ENCODE peak calls at places on chromosomes 16 and 17, in nine cellular contexts. One of them, this sample, is unnamed.

GRCh38 chr16:62036101-62036806 is at the start of gene CDH8:
- DNase-seq in GM12865: no peak
- DNase-seq in AG04449: no peak
- DNase-seq in activated CD8-positive, alpha-beta T cell treated with anti-CD3 and anti-CD28 coated beads for 36 hours: no peak
- DNase-seq in fibroblast of mammary gland: no peak
- DNase-seq in GM10248: no peak
- DNase-seq in breast epithelium: no peak
- DNase-seq in neural progenitor cell: peak; percentile 89
- DNase-seq in CD4-positive, alpha-beta T cell: no peak
- DNase-seq in this sample: no peak

GRCh38 chr17:21375757-21376584 is at the start of gene KCNJ12:
- DNase-seq in GM12865: no peak
- DNase-seq in AG04449: no peak
- DNase-seq in activated CD8-positive, alpha-beta T cell treated with anti-CD3 and anti-CD28 coated beads for 36 hours: peak; percentile 11
- DNase-seq in fibroblast of mammary gland: no peak
- DNase-seq in GM10248: no peak
- DNase-seq in breast epithelium: no peak
- DNase-seq in neural progenitor cell: peak; percentile 80
- DNase-seq in CD4-positive, alpha-beta T cell: no peak
- DNase-seq in this sample: no peak

GRCh38 chr17:48542956-48543853 is 1.7 kb downstream of the HOXB2 start:
- DNase-seq in GM12865: peak; percentile 56
- DNase-seq in AG04449: no peak
- DNase-seq in activated CD8-positive, alpha-beta T cell treated with anti-CD3 and anti-CD28 coated beads for 36 hours: peak; percentile 76
- DNase-seq in fibroblast of mammary gland: no peak
- DNase-seq in GM10248: peak; percentile 72
- DNase-seq in breast epithelium: peak; percentile 63
- DNase-seq in neural progenitor cell: peak; percentile 79
- DNase-seq in CD4-positive, alpha-beta T cell: peak; percentile 47
- DNase-seq in this sample: no peak

GRCh38 chr17:69466905-69467630 is 52.6 kb downstream of the MAP2K6 start:
- DNase-seq in GM12865: no peak
- DNase-seq in AG04449: no peak
- DNase-seq in activated CD8-positive, alpha-beta T cell treated with anti-CD3 and anti-CD28 coated beads for 36 hours: no peak
- DNase-seq in fibroblast of mammary gland: peak; percentile 20
- DNase-seq in GM10248: no peak
- DNase-seq in breast epithelium: no peak
- DNase-seq in neural progenitor cell: peak; percentile 77
- DNase-seq in CD4-positive, alpha-beta T cell: no peak
- DNase-seq in this sample: peak; percentile 65

GRCh38 chr17:73960469-73960868 is 243.0 kb upstream of the RPL38 start:
- DNase-seq in GM12865: no peak
- DNase-seq in AG04449: no peak
- DNase-seq in activated CD8-positive, alpha-beta T cell treated with anti-CD3 and anti-CD28 coated beads for 36 hours: no peak
- DNase-seq in fibroblast of mammary gland: no peak
- DNase-seq in GM10248: no peak
- DNase-seq in breast epithelium: no peak
- DNase-seq in neural progenitor cell: no peak
- DNase-seq in CD4-positive, alpha-beta T cell: no peak
- DNase-seq in this sample: no peak

GRCh38 chr16:354286-354881 is 1.9 kb upstream of the AXIN1 start:
- DNase-seq in GM12865: no peak
- DNase-seq in AG04449: no peak
- DNase-seq in activated CD8-positive, alpha-beta T cell treated with anti-CD3 and anti-CD28 coated beads for 36 hours: no peak
- DNase-seq in fibroblast of mammary gland: no peak
- DNase-seq in GM10248: no peak
- DNase-seq in breast epithelium: no peak
- DNase-seq in neural progenitor cell: no peak
- DNase-seq in CD4-positive, alpha-beta T cell: no peak
- DNase-seq in this sample: no peak

GRCh38 chr17:10369239-10369638 is 3.6 kb downstream of the MYH13 start:
- DNase-seq in GM12865: no peak
- DNase-seq in AG04449: no peak
- DNase-seq in activated CD8-positive, alpha-beta T cell treated with anti-CD3 and anti-CD28 coated beads for 36 hours: no peak
- DNase-seq in fibroblast of mammary gland: no peak
- DNase-seq in GM10248: no peak
- DNase-seq in breast epithelium: no peak
- DNase-seq in neural progenitor cell: no peak
- DNase-seq in CD4-positive, alpha-beta T cell: no peak
- DNase-seq in this sample: no peak

GRCh38 chr16:31874354-31875111 is 926 bp downstream of the ZNF267 start:
- DNase-seq in GM12865: peak; percentile 84
- DNase-seq in AG04449: no peak
- DNase-seq in activated CD8-positive, alpha-beta T cell treated with anti-CD3 and anti-CD28 coated beads for 36 hours: peak; percentile 73
- DNase-seq in fibroblast of mammary gland: peak; percentile 69
- DNase-seq in GM10248: peak; percentile 52
- DNase-seq in breast epithelium: no peak
- DNase-seq in neural progenitor cell: peak; percentile 9
- DNase-seq in CD4-positive, alpha-beta T cell: no peak
- DNase-seq in this sample: no peak

GRCh38 chr16:55856950-55857349 is 18.2 kb downstream of the CES5A start:
- DNase-seq in GM12865: no peak
- DNase-seq in AG04449: no peak
- DNase-seq in activated CD8-positive, alpha-beta T cell treated with anti-CD3 and anti-CD28 coated beads for 36 hours: no peak
- DNase-seq in fibroblast of mammary gland: no peak
- DNase-seq in GM10248: no peak
- DNase-seq in breast epithelium: no peak
- DNase-seq in neural progenitor cell: no peak
- DNase-seq in CD4-positive, alpha-beta T cell: no peak
- DNase-seq in this sample: no peak

GRCh38 chr17:17897442-17897841 is 60.7 kb upstream of the SREBF1 start:
- DNase-seq in GM12865: peak; percentile 86
- DNase-seq in AG04449: no peak
- DNase-seq in activated CD8-positive, alpha-beta T cell treated with anti-CD3 and anti-CD28 coated beads for 36 hours: no peak
- DNase-seq in fibroblast of mammary gland: no peak
- DNase-seq in GM10248: peak; percentile 51
- DNase-seq in breast epithelium: no peak
- DNase-seq in neural progenitor cell: no peak
- DNase-seq in CD4-positive, alpha-beta T cell: no peak
- DNase-seq in this sample: no peak

DNA sequence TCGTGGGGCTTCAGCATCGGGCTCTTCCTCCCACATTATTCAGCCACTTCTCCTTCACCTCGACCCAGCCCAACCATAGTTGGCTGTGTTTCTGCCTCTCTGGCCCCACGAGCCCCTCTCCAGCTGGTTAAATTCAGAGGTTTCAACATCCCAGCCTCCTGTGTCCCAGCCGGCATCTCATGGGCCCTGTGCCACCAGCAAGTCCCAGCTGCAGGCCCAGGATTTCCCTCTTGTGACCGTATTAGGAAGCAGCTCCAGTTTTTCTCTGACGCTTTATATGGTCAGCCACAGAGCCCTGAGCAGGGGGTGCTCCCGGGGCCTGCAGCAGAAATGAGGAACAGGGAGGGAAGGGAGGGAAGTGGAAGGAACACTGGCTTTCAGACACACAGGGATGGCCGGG is 27.4 kb downstream of the MYH11 start:
- DNase-seq in GM12865: no peak
- DNase-seq in AG04449: no peak
- DNase-seq in activated CD8-positive, alpha-beta T cell treated with anti-CD3 and anti-CD28 coated beads for 36 hours: no peak
- DNase-seq in fibroblast of mammary gland: peak; percentile 0
- DNase-seq in GM10248: no peak
- DNase-seq in breast epithelium: peak; percentile 53
- DNase-seq in neural progenitor cell: peak; percentile 44
- DNase-seq in CD4-positive, alpha-beta T cell: no peak
- DNase-seq in this sample: no peak
- TF ChIP-seq CTCF in GM12865: no peak
- TF ChIP-seq CTCF in AG04449: no peak
- TF ChIP-seq CTCF in activated CD8-positive, alpha-beta T cell treated with anti-CD3 and anti-CD28 coated beads for 36 hours: no peak
- TF ChIP-seq CTCF in fibroblast of mammary gland: no peak
- TF ChIP-seq CTCF in GM10248: no peak
- TF ChIP-seq CTCF in breast epithelium: no peak
- TF ChIP-seq CTCF in neural progenitor cell: no peak
- TF ChIP-seq CTCF in CD4-positive, alpha-beta T cell: no peak
- TF ChIP-seq CTCF in this sample: no peak

DNA sequence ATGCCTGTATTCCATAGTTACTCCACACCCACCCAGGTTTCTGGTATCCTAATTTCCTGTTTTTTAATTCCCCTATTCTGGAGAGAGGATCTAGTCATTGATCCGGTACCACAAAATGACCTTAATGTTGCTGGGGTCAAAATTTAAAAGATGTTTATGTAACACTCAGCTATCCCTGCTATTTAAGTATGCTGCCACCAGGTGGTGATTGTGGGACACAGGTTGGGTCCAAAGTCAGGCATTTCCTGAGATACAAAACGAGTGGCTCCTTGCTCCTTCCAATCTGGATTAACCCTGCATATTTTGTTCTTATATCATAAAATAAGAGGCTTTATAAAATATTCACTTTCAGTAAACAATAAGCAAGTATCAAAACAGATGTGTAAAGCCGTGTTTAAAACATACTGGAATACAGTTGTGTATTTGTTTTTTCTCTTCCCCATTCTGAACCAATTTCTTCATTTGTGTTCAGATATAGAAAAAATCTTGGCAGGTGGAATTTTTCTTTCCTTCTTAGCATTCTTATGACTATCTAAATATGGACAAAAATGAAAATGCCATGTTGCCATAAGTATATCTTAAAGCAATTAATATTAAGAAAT is 16.3 kb downstream of the HS3ST4 start:
- DNase-seq in GM12865: peak; percentile 45
- DNase-seq in AG04449: no peak
- DNase-seq in activated CD8-positive, alpha-beta T cell treated with anti-CD3 and anti-CD28 coated beads for 36 hours: peak; percentile 47
- DNase-seq in fibroblast of mammary gland: peak; percentile 14
- DNase-seq in GM10248: peak; percentile 31
- DNase-seq in breast epithelium: no peak
- DNase-seq in neural progenitor cell: peak; percentile 71
- DNase-seq in CD4-positive, alpha-beta T cell: no peak
- DNase-seq in this sample: no peak
- TF ChIP-seq CTCF in GM12865: peak; percentile 55
- TF ChIP-seq CTCF in AG04449: no peak
- TF ChIP-seq CTCF in activated CD8-positive, alpha-beta T cell treated with anti-CD3 and anti-CD28 coated beads for 36 hours: peak; percentile 62
- TF ChIP-seq CTCF in fibroblast of mammary gland: peak; percentile 34
- TF ChIP-seq CTCF in GM10248: peak; percentile 53
- TF ChIP-seq CTCF in breast epithelium: peak; percentile 9
- TF ChIP-seq CTCF in neural progenitor cell: peak; percentile 76
- TF ChIP-seq CTCF in CD4-positive, alpha-beta T cell: peak; percentile 24
- TF ChIP-seq CTCF in this sample: peak; percentile 51

DNA sequence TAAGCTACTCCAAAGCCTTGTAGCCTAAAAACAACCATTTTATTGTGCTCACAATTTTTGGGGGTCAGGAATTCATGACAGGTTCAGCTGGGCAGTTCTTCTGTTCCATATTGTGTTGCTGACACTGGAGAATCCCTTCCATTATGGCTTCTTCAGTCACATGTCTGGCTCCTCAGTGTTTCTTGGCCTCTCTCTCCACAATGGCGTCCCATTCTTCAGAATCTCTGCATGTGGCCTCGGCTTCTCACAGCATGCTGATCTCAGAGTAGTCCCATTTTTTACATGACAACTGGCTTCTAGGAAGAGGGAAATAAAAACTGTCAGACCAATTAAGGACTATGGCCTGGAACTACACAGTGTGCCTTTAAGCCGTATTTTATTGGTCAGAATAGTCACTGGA is 49.6 kb downstream of the NF1 start:
- DNase-seq in GM12865: no peak
- DNase-seq in AG04449: no peak
- DNase-seq in activated CD8-positive, alpha-beta T cell treated with anti-CD3 and anti-CD28 coated beads for 36 hours: no peak
- DNase-seq in fibroblast of mammary gland: no peak
- DNase-seq in GM10248: no peak
- DNase-seq in breast epithelium: no peak
- DNase-seq in neural progenitor cell: peak; percentile 50
- DNase-seq in CD4-positive, alpha-beta T cell: no peak
- DNase-seq in this sample: no peak
- TF ChIP-seq CTCF in GM12865: no peak
- TF ChIP-seq CTCF in AG04449: no peak
- TF ChIP-seq CTCF in activated CD8-positive, alpha-beta T cell treated with anti-CD3 and anti-CD28 coated beads for 36 hours: no peak
- TF ChIP-seq CTCF in fibroblast of mammary gland: no peak
- TF ChIP-seq CTCF in GM10248: no peak
- TF ChIP-seq CTCF in breast epithelium: no peak
- TF ChIP-seq CTCF in neural progenitor cell: no peak
- TF ChIP-seq CTCF in CD4-positive, alpha-beta T cell: no peak
- TF ChIP-seq CTCF in this sample: no peak

DNA sequence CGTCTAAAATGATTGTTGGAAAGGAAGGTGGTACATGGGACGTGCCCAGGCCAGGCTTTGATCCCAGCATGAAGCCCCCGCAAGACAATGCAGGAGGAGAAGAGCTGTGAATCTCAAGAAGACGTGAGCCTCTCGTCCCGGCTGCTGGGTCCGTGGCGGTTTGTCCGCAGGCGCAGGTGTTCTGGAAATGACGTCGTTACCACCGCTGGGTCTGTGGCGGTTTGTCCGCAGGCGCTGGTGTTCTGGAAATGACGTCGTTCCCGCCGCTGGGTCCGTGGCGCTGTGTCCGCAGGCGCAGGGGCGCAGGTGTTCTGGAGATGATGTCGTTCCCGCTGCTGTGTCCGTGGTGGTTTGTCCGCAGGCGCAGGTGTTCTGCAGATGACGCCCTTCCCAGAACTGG is 14.1 kb downstream of the SPG7 start:
- DNase-seq in GM12865: no peak
- DNase-seq in AG04449: no peak
- DNase-seq in activated CD8-positive, alpha-beta T cell treated with anti-CD3 and anti-CD28 coated beads for 36 hours: no peak
- DNase-seq in fibroblast of mammary gland: no peak
- DNase-seq in GM10248: no peak
- DNase-seq in breast epithelium: no peak
- DNase-seq in neural progenitor cell: no peak
- DNase-seq in CD4-positive, alpha-beta T cell: no peak
- DNase-seq in this sample: no peak
- TF ChIP-seq CTCF in GM12865: no peak
- TF ChIP-seq CTCF in AG04449: no peak
- TF ChIP-seq CTCF in activated CD8-positive, alpha-beta T cell treated with anti-CD3 and anti-CD28 coated beads for 36 hours: no peak
- TF ChIP-seq CTCF in fibroblast of mammary gland: no peak
- TF ChIP-seq CTCF in GM10248: no peak
- TF ChIP-seq CTCF in breast epithelium: no peak
- TF ChIP-seq CTCF in neural progenitor cell: no peak
- TF ChIP-seq CTCF in CD4-positive, alpha-beta T cell: no peak
- TF ChIP-seq CTCF in this sample: no peak

GRCh38 chr17:8248751-8249607 is at the start of gene PFAS:
- DNase-seq in GM12865: peak; percentile 97
- DNase-seq in AG04449: peak; percentile 45
- DNase-seq in activated CD8-positive, alpha-beta T cell treated with anti-CD3 and anti-CD28 coated beads for 36 hours: peak; percentile 98
- DNase-seq in fibroblast of mammary gland: peak; percentile 88
- DNase-seq in GM10248: peak; percentile 94
- DNase-seq in breast epithelium: peak; percentile 96
- DNase-seq in neural progenitor cell: peak; percentile 97
- DNase-seq in CD4-positive, alpha-beta T cell: peak; percentile 93
- DNase-seq in this sample: peak; percentile 64
- TF ChIP-seq CTCF in GM12865: no peak
- TF ChIP-seq CTCF in AG04449: no peak
- TF ChIP-seq CTCF in activated CD8-positive, alpha-beta T cell treated with anti-CD3 and anti-CD28 coated beads for 36 hours: no peak
- TF ChIP-seq CTCF in fibroblast of mammary gland: no peak
- TF ChIP-seq CTCF in GM10248: no peak
- TF ChIP-seq CTCF in breast epithelium: no peak
- TF ChIP-seq CTCF in neural progenitor cell: no peak
- TF ChIP-seq CTCF in CD4-positive, alpha-beta T cell: no peak
- TF ChIP-seq CTCF in this sample: no peak